ENCODE peak calls at places on chromosomes 7 and 10, in four cellular contexts. S, W, L and Q are unnamed samples.
A peak's percentile ranks its signal among the peaks of the same experiment; 100 is the strongest.

GRCh38 chr7:29649010-29649716 is 85.5 kb downstream of the PRR15 start:
- DNase-seq in L (no peak), W (no peak), S (no peak), Q (no peak)

GRCh38 chr7:6436385-6436685 is 11.4 kb downstream of the DAGLB start:
- DNase-seq in W (peak; percentile 6), L (peak; percentile 59), S (no peak), Q (no peak)

GRCh38 chr10:70269741-70270140 is 14.1 kb downstream of the NPFFR1 start:
- DNase-seq in W (no peak), S (no peak), L (no peak), Q (no peak)

GRCh38 chr10:89207181-89207800 is at the start of gene CH25H:
- DNase-seq in L (peak; percentile 85), S (peak; percentile 85), W (peak; percentile 62), Q (peak; percentile 38)

GRCh38 chr7:29508608-29509007 is 55.0 kb upstream of the PRR15 start:
- DNase-seq in S (no peak), W (peak; percentile 42), L (no peak), Q (no peak)

GRCh38 chr10:8059191-8059936 is 4.9 kb downstream of the GATA3 start:
- DNase-seq in L (no peak), S (peak; percentile 69), W (no peak), Q (no peak)

GRCh38 chr10:100345570-100346330 is 1.3 kb upstream of the SCD start:
- DNase-seq in L (no peak), W (no peak), S (peak; percentile 71), Q (no peak)

GRCh38 chr7:155351120-155351870 is 53.6 kb downstream of the INSIG1 start:
- DNase-seq in W (no peak), L (no peak), S (no peak), Q (no peak)

GRCh38 chr10:119341236-119342016 is 134.1 kb downstream of the GRK5 start:
- DNase-seq in L (no peak), W (no peak), S (no peak), Q (no peak)

GRCh38 chr10:30751678-30752331 is 122.3 kb upstream of the LYZL2 start:
- DNase-seq in W (no peak), L (peak; percentile 76), S (peak; percentile 90), Q (peak; percentile 53)

DNA sequence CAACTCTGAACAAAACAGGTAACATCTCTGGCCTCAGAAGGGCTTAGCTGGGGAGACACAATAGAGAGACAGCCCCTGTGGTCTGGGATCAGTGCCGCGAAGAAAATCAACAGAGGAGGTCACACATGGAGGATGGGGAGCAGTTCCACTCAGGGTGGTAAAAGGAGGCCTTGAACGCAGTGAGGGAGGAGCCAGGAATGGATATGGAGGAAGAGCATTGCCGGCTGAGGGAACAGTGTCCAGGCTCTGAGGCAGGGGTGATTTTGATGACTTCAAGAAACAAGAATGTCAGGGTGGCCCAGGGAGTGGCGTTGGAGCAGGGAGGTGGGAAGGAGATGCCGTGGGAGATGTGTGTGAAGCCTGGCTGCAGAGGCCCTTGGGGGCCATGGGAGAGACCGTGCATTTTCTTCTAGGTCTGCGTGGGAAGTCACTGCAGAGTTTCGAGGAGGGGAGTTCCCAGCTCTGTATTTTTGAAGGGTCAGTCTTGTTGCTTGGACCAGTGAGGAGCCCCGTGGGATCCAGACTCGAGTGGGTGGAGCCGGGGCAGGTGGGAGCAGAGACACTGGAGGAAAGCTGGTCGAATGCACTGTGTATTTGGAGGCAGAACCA is 35.7 kb upstream of the SH2D4B start:
- DNase-seq in W (no peak), S (no peak), L (no peak), Q (no peak)
- H3K27ac ChIP-seq in W (no peak overlapping the region), S (no peak overlapping the region), L (no peak overlapping the region), Q (no peak overlapping the region)

DNA sequence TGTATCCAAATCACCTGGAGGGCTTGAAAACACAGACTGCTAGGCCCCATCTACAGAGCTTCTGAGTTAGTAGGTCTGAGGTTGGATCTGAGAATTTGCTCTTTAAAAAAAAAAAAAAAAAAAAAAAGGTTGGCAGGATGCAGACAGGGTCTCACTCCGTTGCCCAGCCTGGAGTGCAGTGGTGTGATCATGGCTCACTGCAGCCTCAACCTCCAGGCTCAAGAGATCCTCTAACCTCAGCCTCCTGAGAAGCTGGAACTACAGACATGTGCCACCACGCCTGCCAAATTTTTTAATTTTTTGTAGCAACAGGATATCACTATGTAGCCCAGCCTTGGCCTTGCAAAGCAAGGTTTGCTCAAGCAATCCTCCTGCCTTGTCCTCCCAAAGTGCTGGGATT is 8.0 kb downstream of the GDI2 start:
- DNase-seq in S (no peak), L (no peak), W (no peak), Q (no peak)
- H3K4me1 ChIP-seq in S (no peaks in the 10 kb centered on the region), L (no peaks in the 10 kb centered on the region), W (peaks cover 10% of the 10 kb centered on the region), Q (peaks cover 37% of the 10 kb centered on the region)

DNA sequence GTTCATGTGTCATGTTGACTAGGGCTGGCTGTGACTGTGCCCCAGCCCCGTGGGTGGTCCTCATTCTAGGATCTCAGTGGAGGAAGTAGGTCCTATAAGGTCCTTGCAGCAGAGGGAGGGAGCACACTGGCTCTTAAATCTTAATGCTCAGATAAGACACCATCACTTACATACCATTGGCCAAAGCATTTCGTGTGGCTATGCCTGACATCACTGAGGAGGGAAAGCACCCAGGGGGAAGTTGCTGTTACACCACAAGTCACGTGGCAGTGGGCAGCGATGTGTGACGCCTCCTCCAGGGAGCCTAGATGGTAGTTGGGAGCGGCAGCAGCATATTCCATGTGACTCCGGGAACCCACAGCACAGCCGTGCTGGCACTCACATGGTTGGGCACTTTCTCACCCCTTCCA is 224.7 kb upstream of the SH2B2 start:
- DNase-seq in W (peak; percentile 60), L (peak; percentile 82), S (no peak), Q (peak; percentile 46)
- H3K27ac ChIP-seq in W (no peak overlapping the region), L (no peak overlapping the region), S (no peak overlapping the region), Q (no peak overlapping the region)

DNA sequence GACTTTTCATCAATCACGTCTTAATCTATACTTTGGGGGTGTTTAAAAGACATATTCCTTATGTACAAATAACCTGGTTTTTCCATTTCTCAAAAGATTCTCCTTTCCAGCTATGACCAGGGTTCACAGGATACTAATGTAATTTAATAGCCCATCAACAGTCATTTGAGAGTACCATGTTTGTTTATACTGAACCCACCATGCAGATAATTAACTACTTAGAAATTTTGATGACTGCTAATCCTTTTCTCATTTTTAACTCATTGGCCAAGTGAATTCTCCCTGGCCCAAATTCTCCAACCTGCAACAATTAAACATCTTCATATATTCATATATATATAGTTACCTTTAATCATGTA is 28.8 kb upstream of the KMT2E start:
- DNase-seq in S (no peak), W (no peak), L (no peak), Q (no peak)
- H3K4me1 ChIP-seq in S (peaks cover 17% of the 10 kb centered on the region), W (peaks cover 35% of the 10 kb centered on the region), L (peaks cover 1% of the 10 kb centered on the region), Q (peaks cover 25% of the 10 kb centered on the region)

GRCh38 chr10:122495406-122496340 is 34.3 kb downstream of the HTRA1 start:
- DNase-seq in L (peak; percentile 80), S (peak; percentile 92), W (no peak), Q (no peak)

GRCh38 chr10:122498521-122498920 is 37.2 kb downstream of the HTRA1 start:
- DNase-seq in S (no peak), W (no peak), L (peak; percentile 75), Q (no peak)

GRCh38 chr10:122499012-122499411 is 37.7 kb downstream of the HTRA1 start:
- DNase-seq in S (no peak), W (no peak), L (peak; percentile 59), Q (no peak)

GRCh38 chr10:122499491-122499941 is 38.2 kb downstream of the HTRA1 start:
- DNase-seq in S (no peak), L (peak; percentile 77), W (no peak), Q (no peak)

DNA sequence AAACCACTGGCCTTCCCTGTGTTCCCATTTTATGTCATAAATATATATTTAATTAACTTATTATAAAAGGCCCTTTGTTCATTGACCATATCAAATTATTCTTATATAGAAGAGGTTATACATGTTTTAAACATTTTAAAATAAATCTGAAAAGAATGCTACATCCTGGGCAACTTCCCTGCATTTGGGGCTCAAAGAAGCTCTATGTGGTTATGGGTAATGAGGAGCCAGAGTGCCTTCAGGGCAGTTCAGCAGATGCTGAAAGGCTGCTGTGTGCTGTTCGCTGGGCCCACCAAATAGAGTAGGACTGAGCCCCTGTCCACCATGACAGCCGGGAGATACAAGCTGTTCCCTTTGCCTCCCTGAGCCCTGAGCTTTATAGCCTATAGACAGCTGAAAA is 35.9 kb downstream of the HTRA1 start:
- DNase-seq in W (no peak), S (no peak), L (no peak), Q (no peak)
- H3K27ac ChIP-seq in W (no peak overlapping the region), S (no peak overlapping the region), L (peak overlapping the region; percentile 59), Q (no peak overlapping the region)

GRCh38 chr10:71838264-71839211 is 12.5 kb downstream of the PSAP start:
- DNase-seq in W (no peak), S (no peak), L (peak; percentile 36), Q (no peak)
- H3K4me1 ChIP-seq in W (peaks cover 33% of the 10 kb centered on the region), S (peaks cover 5% of the 10 kb centered on the region), L (peaks cover 4% of the 10 kb centered on the region), Q (peaks cover 46% of the 10 kb centered on the region)

DNA sequence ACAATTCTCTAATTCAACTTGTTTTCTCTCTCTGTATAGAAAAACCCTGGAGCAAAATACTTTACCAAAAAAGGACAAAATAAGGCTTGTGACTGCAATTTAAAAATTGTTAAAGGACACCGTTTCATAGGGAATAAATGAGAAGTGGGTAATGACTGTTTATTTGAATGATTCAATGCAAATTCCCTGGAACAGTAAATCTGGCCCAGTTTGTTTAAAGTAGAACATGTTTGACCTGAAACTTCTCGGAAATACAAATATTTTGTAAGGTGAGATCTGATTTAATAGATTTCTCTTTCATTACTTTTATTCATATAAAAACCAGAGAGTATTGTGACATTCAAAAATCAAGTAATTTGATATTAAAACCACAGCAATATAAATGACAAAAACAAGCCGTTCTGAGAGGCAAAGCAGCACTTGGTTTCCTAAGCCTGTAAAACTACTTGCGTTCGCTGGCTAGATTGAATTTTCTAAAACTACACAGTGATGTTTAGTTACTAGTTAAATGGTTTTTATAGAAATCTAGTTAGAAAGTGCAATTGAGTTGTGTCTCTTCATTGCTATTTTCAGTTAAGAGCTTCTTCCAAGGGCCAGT is 76.8 kb upstream of the PITRM1 start:
- DNase-seq in L (no peak), S (no peak), W (no peak), Q (no peak)
- H3K27ac ChIP-seq in L (no peak overlapping the region), S (no peak overlapping the region), W (no peak overlapping the region), Q (no peak overlapping the region)